ENCODE peak calls at places on chromosomes 12 and 14, in ten cellular contexts. A is astrocyte of the spinal cord; Z is activated effector memory CD4-positive, alpha-beta T cell treated with Interleukin-2 at 50 U/mL for 16 hours; S is midbrain; Q is endodermal cell; R is iris pigment epithelial cell; C is stimulated activated CD8-positive, alpha-beta memory T cell treated with anti-CD3 and anti-CD28 coated beads, Interleukin-4, amount 100 ng/mL, for 1 hour; F is RKO; M is AG08395; G is uterus. O is an unnamed sample.

GRCh38 chr12:131093971-131094830 is 140.5 kb downstream of the ADGRD1 start:
- DNase-seq in A (no peak), Z (no peak), S (no peak), Q (peak), R (no peak), C (no peak), F (no peak), M (no peak), G (peak), O (no peak)

GRCh38 chr12:122845041-122845864 is 10.0 kb downstream of the HIP1R start:
- DNase-seq in A (no peak), Z (no peak), S (peak), Q (peak), R (no peak), C (no peak), F (no peak), M (no peak), G (no peak), O (no peak)

GRCh38 chr12:117513353-117513752 is 151.9 kb upstream of the NOS1 start:
- DNase-seq in A (no peak), Z (no peak), S (no peak), Q (no peak), R (no peak), C (no peak), F (no peak), M (no peak), G (no peak), O (no peak)

GRCh38 chr12:121440768-121441167 is 40.9 kb downstream of the RNF34 start:
- DNase-seq in A (no peak), Z (no peak), S (no peak), Q (no peak), R (no peak), C (no peak), F (no peak), M (no peak), G (no peak), O (no peak)

GRCh38 chr14:99749763-99750715 is 43.2 kb upstream of the EML1 start:
- DNase-seq in A (no peak), Z (no peak), S (no peak), Q (no peak), R (no peak), C (no peak), F (no peak), M (no peak), G (no peak), O (no peak)

GRCh38 chr12:81811066-81811777 is 52.1 kb upstream of the PPFIA2 start:
- DNase-seq in A (peak), Z (no peak), S (no peak), Q (peak), R (peak), C (no peak), F (no peak), M (no peak), G (no peak), O (no peak)

GRCh38 chr12:7555752-7556151 is 52.2 kb upstream of the CD163 start:
- DNase-seq in A (peak), Z (no peak), S (peak), Q (no peak), R (peak), C (no peak), F (peak), M (peak), G (no peak), O (peak)

GRCh38 chr14:81990312-81990761 is 456.7 kb upstream of the SEL1L start:
- DNase-seq in A (peak), Z (no peak), S (peak), Q (peak), R (peak), C (no peak), F (peak), M (peak), G (no peak), O (peak)

GRCh38 chr12:75642226-75642625 is 130.8 kb upstream of the KRR1 start:
- DNase-seq in A (peak), Z (no peak), S (no peak), Q (no peak), R (no peak), C (no peak), F (peak), M (no peak), G (no peak), O (no peak)

GRCh38 chr14:101068293-101068957 is 164.9 kb upstream of the RTL1 start:
- DNase-seq in A (no peak), Z (no peak), S (no peak), Q (peak), R (no peak), C (no peak), F (no peak), M (no peak), G (peak), O (no peak)

GRCh38 chr12:32686340-32686739 is 7.2 kb downstream of the DNM1L start:
- DNase-seq in A (no peak), Z (no peak), S (no peak), Q (no peak), R (no peak), C (no peak), F (no peak), M (no peak), G (no peak), O (no peak)

GRCh38 chr12:130872179-130873096 is 572 bp downstream of the RAN start:
- DNase-seq in A (peak), Z (peak), S (peak), Q (peak), R (peak), C (peak), F (no peak), M (peak), G (no peak), O (peak)

O was measured in RWPE1.